ENCODE peak calls at places on chromosome 10, in seven cellular contexts. K is GF-D8; Z is naive B cell; E is activated T-cell treated with anti-CD3 and anti-CD28 coated beads, Interleukin-2, amount 50 U/mL, for 72 hours; M is H1; C is stimulated activated CD4-positive, alpha-beta T cell treated with anti-CD3 and anti-CD28 coated beads, Interleukin-2, amount 100 ng/mL, for 24 hours; Y is LoVo. J is an unnamed sample.

GRCh38 chr10:48572414-48572813 is 32.5 kb downstream of the ARHGAP22 start:
- DNase-seq in Z (no peak), K (no peak), C (no peak), M (no peak), E (no peak), Y (no peak), J (no peak)

GRCh38 chr10:113650172-113650571 is 13.7 kb downstream of the NRAP start:
- DNase-seq in K (no peak), E (no peak), M (no peak), C (no peak), Y (no peak), Z (no peak), J (no peak)

GRCh38 chr10:107971411-107971810 is 806.9 kb upstream of the SORCS1 start:
- DNase-seq in C (no peak), E (no peak), Z (no peak), Y (no peak), M (no peak), K (no peak), J (no peak)

GRCh38 chr10:25078659-25079429 is 62.4 kb downstream of the THNSL1 start:
- DNase-seq in M (no peak), Z (no peak), E (no peak), Y (peak; percentile 58), C (no peak), K (no peak), J (no peak)

GRCh38 chr10:80507484-80507880 is 30.2 kb upstream of the SH2D4B start:
- DNase-seq in M (no peak), Y (no peak), E (no peak), C (no peak), K (no peak), Z (no peak), J (no peak)

GRCh38 chr10:49187950-49188761 is at the start of gene TMEM273:
- DNase-seq in C (no peak), M (no peak), Z (peak; percentile 48), Y (no peak), E (peak; percentile 23), K (peak; percentile 78), J (no peak)

GRCh38 chr10:131816157-131816775 is 84.5 kb upstream of the PPP2R2D start:
- DNase-seq in Y (no peak), E (no peak), Z (no peak), K (no peak), C (no peak), M (no peak), J (no peak)

GRCh38 chr10:111123883-111124282 is 47.1 kb downstream of the ADRA2A start:
- DNase-seq in E (no peak), C (no peak), Y (no peak), K (no peak), M (no peak), Z (no peak), J (no peak)

GRCh38 chr10:104440221-104440620 is 86.6 kb downstream of the CFAP58 start:
- DNase-seq in E (no peak), K (no peak), C (no peak), Y (no peak), Z (no peak), M (no peak), J (no peak)

GRCh38 chr10:59375990-59376389 is 13.6 kb upstream of the FAM13C start:
- DNase-seq in Z (no peak), E (no peak), K (no peak), C (no peak), M (no peak), Y (no peak), J (no peak)

GRCh38 chr10:42864575-42864974 is 82.0 kb downstream of the BMS1 start:
- DNase-seq in E (no peak), Z (no peak), C (no peak), M (no peak), K (peak; percentile 36), Y (no peak), J (no peak)

GRCh38 chr10:108684431-108684830 is 1238.9 kb downstream of the XPNPEP1 start:
- DNase-seq in E (no peak), M (no peak), Z (no peak), C (no peak), Y (no peak), K (no peak), J (no peak)

J was measured in activated naive CD8-positive, alpha-beta T cell treated with anti-CD3 and anti-CD28 coated beads for 36 hours.